ENCODE peak calls at places on chromosome 20, in eight cellular contexts. W is right lobe of liver, S is T-cell, I is lower leg skin, V is hypothalamus, A is AG08395, R is left ventricle myocardium inferior, Z is A673. U is an unnamed sample.

GRCh38 chr20:44688053-44688625 is 27.0 kb upstream of the CCN5 start:
- DNase-seq in W (no peak), S (no peak), I (no peak), V (no peak), A (no peak), R (no peak), Z (no peak), U (no peak)

GRCh38 chr20:21714297-21715192 is 9.1 kb downstream of the PAX1 start:
- DNase-seq in W (no peak), S (no peak), I (no peak), V (no peak), A (no peak), R (no peak), Z (no peak), U (no peak)

GRCh38 chr20:60152792-60153191 is 194.6 kb downstream of the CDH26 start:
- DNase-seq in W (no peak), S (no peak), I (no peak), V (no peak), A (no peak), R (no peak), Z (no peak), U (no peak)

GRCh38 chr20:18666803-18667460 is 79.1 kb downstream of the DTD1 start:
- DNase-seq in W (no peak), S (no peak), I (peak; percentile 68), V (no peak), A (no peak), R (no peak), Z (no peak), U (no peak)

GRCh38 chr20:6421321-6422030 is 298.6 kb upstream of the FERMT1 start:
- DNase-seq in W (no peak), S (no peak), I (no peak), V (no peak), A (no peak), R (no peak), Z (no peak), U (no peak)

GRCh38 chr20:54201268-54201846 is 6.5 kb upstream of the PFDN4 start:
- DNase-seq in W (no peak), S (no peak), I (no peak), V (no peak), A (no peak), R (no peak), Z (no peak), U (no peak)

GRCh38 chr20:16069416-16070010 is 503.7 kb downstream of the KIF16B start:
- DNase-seq in W (no peak), S (no peak), I (no peak), V (no peak), A (no peak), R (no peak), Z (no peak), U (no peak)

GRCh38 chr20:57530327-57530981 is 5.5 kb upstream of the CTCFL start:
- DNase-seq in W (no peak), S (no peak), I (no peak), V (no peak), A (no peak), R (no peak), Z (no peak), U (no peak)

GRCh38 chr20:25418779-25419178 is 11.3 kb downstream of the GINS1 start:
- DNase-seq in W (no peak), S (no peak), I (no peak), V (no peak), A (no peak), R (no peak), Z (no peak), U (no peak)

GRCh38 chr20:43751167-43752050 is 24.6 kb upstream of the GTSF1L start:
- DNase-seq in W (no peak), S (no peak), I (no peak), V (no peak), A (peak; percentile 47), R (no peak), Z (no peak), U (no peak)

GRCh38 chr20:20517296-20517695 is 149.4 kb downstream of the INSM1 start:
- DNase-seq in W (no peak), S (no peak), I (no peak), V (no peak), A (no peak), R (no peak), Z (no peak), U (no peak)

GRCh38 chr20:57124346-57124745 is 142.1 kb downstream of the BMP7 start:
- DNase-seq in W (no peak), S (no peak), I (no peak), V (no peak), A (no peak), R (no peak), Z (no peak), U (no peak)

GRCh38 chr20:24672886-24673677 is 203.7 kb downstream of the SYNDIG1 start:
- DNase-seq in W (no peak), S (no peak), I (no peak), V (no peak), A (peak; percentile 97), R (no peak), Z (no peak), U (no peak)

GRCh38 chr20:52864895-52865590 is 107.1 kb upstream of the TSHZ2 start:
- DNase-seq in W (no peak), S (no peak), I (no peak), V (no peak), A (no peak), R (no peak), Z (no peak), U (no peak)

GRCh38 chr20:44765091-44765490 is 19.4 kb downstream of the KCNK15 start:
- DNase-seq in W (no peak), S (no peak), I (no peak), V (no peak), A (no peak), R (no peak), Z (no peak), U (no peak)

GRCh38 chr20:8721098-8721497 is 347.8 kb upstream of the PLCB4 start:
- DNase-seq in W (no peak), S (no peak), I (no peak), V (no peak), A (peak; percentile 52), R (peak; percentile 15), Z (peak; percentile 75), U (peak; percentile 50)